ENCODE peak calls at places on chromosomes 3 and 15, in four cellular contexts. O is activated gamma-delta T cell treated with anti-CD3 and anti-CD28 coated beads, Interleukin-2, amount 50 U/mL, for 16 hours; P is left cardiac atrium; G is mucosa of descending colon. Y is an unnamed sample.

GRCh38 chr3:129577925-129578742 is 28.3 kb downstream of the PLXND1 start:
- DNase-seq in O (no peak), P (no peak), G (no peak), Y (no peak)

GRCh38 chr15:74035121-74035829 is 40.8 kb downstream of the PML start:
- DNase-seq in O (no peak), G (no peak), P (no peak), Y (no peak)

GRCh38 chr3:151037746-151038145 is 47.7 kb upstream of the MED12L start:
- DNase-seq in G (peak), O (no peak), P (peak), Y (no peak)

GRCh38 chr3:150786791-150787190 is 23.8 kb upstream of the SIAH2 start:
- DNase-seq in G (no peak), P (no peak), O (no peak), Y (no peak)

GRCh38 chr3:151871639-151872468 is 1.6 kb upstream of the SUCNR1 start:
- DNase-seq in G (peak), O (no peak), P (no peak), Y (no peak)

GRCh38 chr15:71411538-71412482 is 296.5 kb downstream of the THSD4 start:
- DNase-seq in O (no peak), G (peak), P (peak), Y (no peak)

GRCh38 chr15:39211108-39211979 is 369.5 kb upstream of the THBS1 start:
- DNase-seq in P (no peak), G (no peak), O (no peak), Y (no peak)

GRCh38 chr15:75112848-75113492 is 88.7 kb upstream of the C15orf39 start:
- DNase-seq in O (no peak), P (no peak), G (no peak), Y (no peak)

GRCh38 chr3:64878372-64878771 is 190.6 kb upstream of the ADAMTS9 start:
- DNase-seq in G (no peak), O (no peak), P (no peak), Y (no peak)

Y was measured in activated CD4-positive, CD25-positive, alpha-beta regulatory T cell treated with anti-CD3 and anti-CD28 coated beads, Interleukin-2, amount 50 U/mL, for 72 hours.